ENCODE peak calls at places on chromosomes 13 and 19, in four cellular contexts. W is activated CD4-positive, alpha-beta T cell treated with anti-CD3 and anti-CD28 coated beads, Interleukin-2, amount 50 U/mL, for 48 hours; T is COR-L47; E is posterior cingulate gyrus. A is an unnamed sample.

GRCh38 chr13:90867336-90867683 is 480.2 kb upstream of the MIR17HG start:
- DNase-seq in W (peak; percentile 40), T (peak; percentile 74), E (peak; percentile 51), A (peak; percentile 84)

GRCh38 chr13:30685320-30685859 is 50.0 kb upstream of the ALOX5AP start:
- DNase-seq in W (no peak), T (no peak), E (no peak), A (no peak)

GRCh38 chr13:112486386-112487126 is 101.4 kb downstream of the TUBGCP3 start:
- DNase-seq in W (no peak), T (no peak), E (no peak), A (no peak)

GRCh38 chr19:41456342-41456918 is 13.5 kb downstream of the ERICH4 start:
- DNase-seq in W (no peak), T (no peak), E (no peak), A (peak; percentile 25)

GRCh38 chr13:37495046-37495445 is 103.5 kb downstream of the POSTN start:
- DNase-seq in W (no peak), T (peak; percentile 80), E (no peak), A (peak; percentile 6)

GRCh38 chr13:98143601-98144500 is 957 bp downstream of the FARP1 start:
- DNase-seq in W (no peak), T (no peak), E (no peak), A (peak; percentile 38)

GRCh38 chr13:88622362-88622973 is 951.3 kb downstream of the SLITRK5 start:
- DNase-seq in W (no peak), T (no peak), E (no peak), A (no peak)

GRCh38 chr13:113579686-113580085 is 4.9 kb upstream of the TFDP1 start:
- DNase-seq in W (no peak), T (no peak), E (no peak), A (no peak)

GRCh38 chr13:57546942-57547341 is 84.6 kb upstream of the PCDH17 start:
- DNase-seq in W (no peak), T (no peak), E (no peak), A (no peak)

GRCh38 chr13:40271511-40271910 is 394.9 kb downstream of the FOXO1 start:
- DNase-seq in W (no peak), T (no peak), E (no peak), A (no peak)

GRCh38 chr19:41705393-41706174 is 2.8 kb upstream of the CEACAM5 start:
- DNase-seq in W (peak; percentile 42), T (no peak), E (no peak), A (peak; percentile 60)

GRCh38 chr19:3590991-3591659 is 5.8 kb downstream of the GIPC3 start:
- DNase-seq in W (no peak), T (no peak), E (no peak), A (no peak)

GRCh38 chr13:35767256-35767981 is 290.9 kb upstream of the MAB21L1 start:
- DNase-seq in W (no peak), T (no peak), E (peak; percentile 73), A (no peak)

GRCh38 chr19:42567567-42567966 is 27.2 kb downstream of the CEACAM8 start:
- DNase-seq in W (no peak), T (no peak), E (no peak), A (no peak)

GRCh38 chr13:66036024-66036614 is 1194.0 kb downstream of the PCDH9 start:
- DNase-seq in W (no peak), T (peak; percentile 5), E (no peak), A (no peak)

GRCh38 chr13:101152184-101152583 is 264.1 kb downstream of the NALCN start:
- DNase-seq in W (no peak), T (no peak), E (no peak), A (no peak)

GRCh38 chr19:54430306-54431254 is 15.3 kb downstream of the TTYH1 start:
- DNase-seq in W (peak; percentile 60), T (peak; percentile 37), E (peak; percentile 90), A (peak; percentile 31)

GRCh38 chr13:54787754-54788153 is 1759.1 kb downstream of the OLFM4 start:
- DNase-seq in W (no peak), T (no peak), E (no peak), A (no peak)

GRCh38 chr13:53075356-53076041 is 46.9 kb downstream of the OLFM4 start:
- DNase-seq in W (no peak), T (no peak), E (no peak), A (no peak)

GRCh38 chr19:55087542-55087935 is 11.9 kb downstream of the EPS8L1 start:
- DNase-seq in W (no peak), T (no peak), E (peak; percentile 70), A (no peak)

GRCh38 chr13:29572575-29572974 is 22.9 kb downstream of the SLC7A1 start:
- DNase-seq in W (no peak), T (no peak), E (no peak), A (no peak)

GRCh38 chr19:12994701-12995595 is at the start of gene NFIX:
- DNase-seq in W (peak; percentile 69), T (peak; percentile 26), E (no peak), A (peak; percentile 70)

GRCh38 chr19:17625043-17625442 is 63.1 kb downstream of the UNC13A start:
- DNase-seq in W (no peak), T (no peak), E (no peak), A (no peak)

GRCh38 chr13:113764793-113765190 is 5.8 kb downstream of the TMEM255B start:
- DNase-seq in W (no peak), T (no peak), E (no peak), A (no peak)

GRCh38 chr13:29977721-29978120 is 127.3 kb upstream of the UBL3 start:
- DNase-seq in W (no peak), T (no peak), E (no peak), A (no peak)